ENCODE peak calls at places on chromosomes 16 and 17, in six cellular contexts. J, Z, H, Q, Y and U are unnamed samples.

GRCh38 chr17:31072186-31072585 is 22.6 kb upstream of the NF1 start:
- DNase-seq in J (peak), Y (no peak), H (no peak), Q (no peak), Z (no peak), U (no peak)

GRCh38 chr16:66275795-66276428 is 90.6 kb upstream of the CDH5 start:
- DNase-seq in J (peak), Q (peak), Z (peak), Y (no peak), H (peak), U (peak)

GRCh38 chr17:2926019-2926650 is 129.9 kb downstream of the RAP1GAP2 start:
- DNase-seq in H (no peak), J (peak), Z (no peak), Q (no peak), Y (no peak), U (no peak)

GRCh38 chr17:61425682-61426481 is 26.2 kb downstream of the TBX2 start:
- DNase-seq in J (no peak), Z (no peak), H (no peak), Y (no peak), Q (no peak), U (no peak)

GRCh38 chr16:57607676-57608461 is 20.6 kb upstream of the ADGRG1 start:
- DNase-seq in H (peak), Q (no peak), Y (no peak), Z (peak), J (no peak), U (no peak)

GRCh38 chr17:49101054-49101534 is 31.5 kb upstream of the B4GALNT2 start:
- DNase-seq in Y (no peak), Q (no peak), H (no peak), Z (peak), J (peak), U (no peak)

GRCh38 chr17:21096874-21097273 is 29.9 kb upstream of the DHRS7B start:
- DNase-seq in Z (no peak), J (no peak), H (no peak), Y (no peak), Q (no peak), U (no peak)

GRCh38 chr17:67441052-67441738 is 64.1 kb downstream of the PITPNC1 start:
- DNase-seq in Q (no peak), J (peak), Z (no peak), H (no peak), Y (peak), U (no peak)

GRCh38 chr17:47883589-47884426 is 12.2 kb upstream of the SP2 start:
- DNase-seq in Q (no peak), Y (no peak), Z (no peak), J (no peak), H (no peak), U (no peak)

GRCh38 chr16:11561856-11562255 is 24.9 kb downstream of the LITAF start:
- DNase-seq in Y (no peak), H (no peak), Q (no peak), J (no peak), Z (no peak), U (no peak)

GRCh38 chr16:68235882-68236803 is at the start of gene ESRP2:
- DNase-seq in Y (peak), Q (no peak), H (no peak), Z (peak), J (no peak), U (no peak)

GRCh38 chr17:19482571-19482970 is 51.1 kb upstream of the SLC47A1 start:
- DNase-seq in H (no peak), Y (no peak), Q (no peak), J (peak), Z (no peak), U (peak)

GRCh38 chr16:21697032-21697431 is 33.3 kb downstream of the OTOA start:
- DNase-seq in J (no peak), Y (no peak), Z (no peak), H (no peak), Q (no peak), U (no peak)